ENCODE peak calls at places on chromosome 11, in eight cellular contexts. J is IMR-90; Q is AG09309; O is CD8-positive, alpha-beta memory T cell; C is heart left ventricle; K is H7; A is esophagus squamous epithelium; M is mucosa of descending colon. X is an unnamed sample.

GRCh38 chr11:93067881-93068390 is 98.5 kb downstream of the MTNR1B start:
- DNase-seq in A (no peak), Q (no peak), O (no peak), J (no peak), M (no peak), K (no peak), C (no peak), X (no peak)

GRCh38 chr11:103878646-103879045 is 157.8 kb upstream of the DDI1 start:
- DNase-seq in Q (no peak), O (no peak), J (no peak), M (no peak), A (no peak), K (no peak), C (no peak), X (peak; percentile 7)

GRCh38 chr11:72574046-72574445 is 100.2 kb downstream of the PDE2A start:
- DNase-seq in A (no peak), K (no peak), M (no peak), O (no peak), Q (no peak), C (no peak), J (no peak), X (no peak)

GRCh38 chr11:123585206-123585605 is 69.2 kb downstream of the SCN3B start:
- DNase-seq in C (no peak), K (no peak), J (no peak), M (peak; percentile 28), Q (no peak), O (no peak), A (no peak), X (no peak)

GRCh38 chr11:100777118-100777517 is 90.0 kb downstream of the ARHGAP42 start:
- DNase-seq in C (no peak), Q (no peak), J (no peak), A (no peak), M (peak; percentile 27), K (no peak), O (no peak), X (no peak)

GRCh38 chr11:106794058-106794457 is 224.2 kb downstream of the GUCY1A2 start:
- DNase-seq in A (no peak), J (no peak), O (no peak), Q (no peak), M (no peak), C (no peak), K (no peak), X (no peak)

GRCh38 chr11:697811-698311 is 2.2 kb downstream of the TMEM80 start:
- DNase-seq in J (peak; percentile 76), Q (no peak), C (no peak), M (no peak), K (peak; percentile 31), A (no peak), O (no peak), X (no peak)

GRCh38 chr11:95450547-95451123 is 219.6 kb upstream of the SESN3 start:
- DNase-seq in J (peak; percentile 31), M (no peak), K (no peak), C (peak; percentile 37), Q (peak; percentile 5), O (no peak), A (no peak), X (no peak)

GRCh38 chr11:8872017-8872416 is 39.0 kb upstream of the AKIP1 start:
- DNase-seq in J (no peak), O (no peak), K (no peak), A (no peak), M (no peak), Q (no peak), C (no peak), X (no peak)

GRCh38 chr11:63635762-63636465 is 21.7 kb upstream of the PLAAT3 start:
- DNase-seq in K (peak; percentile 83), Q (no peak), M (peak; percentile 72), A (no peak), J (peak; percentile 63), O (peak; percentile 78), C (peak; percentile 33), X (peak; percentile 76)

GRCh38 chr11:121039971-121040613 is 16.2 kb downstream of the TBCEL start:
- DNase-seq in J (no peak), O (no peak), M (no peak), K (no peak), C (no peak), Q (no peak), A (no peak), X (no peak)

GRCh38 chr11:80523057-80523456 is 1082.2 kb upstream of the TENM4 start:
- DNase-seq in A (no peak), Q (no peak), M (no peak), K (no peak), J (no peak), C (no peak), O (no peak), X (no peak)

GRCh38 chr11:14184548-14184947 is 174.4 kb downstream of the RRAS2 start:
- DNase-seq in M (no peak), Q (no peak), C (peak; percentile 13), O (no peak), K (no peak), A (no peak), J (no peak), X (no peak)

GRCh38 chr11:126007263-126007662 is 55.4 kb downstream of the CDON start:
- DNase-seq in O (no peak), M (peak; percentile 12), K (no peak), Q (peak; percentile 28), J (peak; percentile 35), A (no peak), C (no peak), X (no peak)

GRCh38 chr11:133137270-133137669 is 395.0 kb downstream of the OPCML start:
- DNase-seq in K (no peak), C (no peak), Q (no peak), O (no peak), J (no peak), A (no peak), M (no peak), X (no peak)

GRCh38 chr11:106091480-106092123 is 14.1 kb downstream of the AASDHPPT start:
- DNase-seq in O (no peak), Q (peak; percentile 41), J (peak; percentile 88), A (no peak), M (no peak), K (no peak), C (no peak), X (no peak)

GRCh38 chr11:27501102-27501501 is 5.5 kb downstream of the LIN7C start:
- DNase-seq in Q (no peak), J (no peak), M (no peak), O (no peak), A (no peak), C (no peak), K (no peak), X (no peak)

GRCh38 chr11:40170076-40170475 is 1289.4 kb downstream of the LRRC4C start:
- DNase-seq in K (no peak), O (no peak), C (no peak), J (no peak), M (no peak), A (no peak), Q (no peak), X (no peak)

GRCh38 chr11:119262668-119263351 is 54.1 kb downstream of the MCAM start:
- DNase-seq in O (no peak), M (no peak), C (no peak), A (no peak), J (peak; percentile 57), K (no peak), Q (no peak), X (peak; percentile 80)

GRCh38 chr11:96464695-96465307 is 75.0 kb downstream of the JRKL start:
- DNase-seq in A (no peak), Q (peak; percentile 55), M (peak; percentile 6), J (peak; percentile 78), K (peak; percentile 68), O (no peak), C (peak; percentile 12), X (peak; percentile 80)

GRCh38 chr11:92388380-92388779 is 163.8 kb downstream of the FAT3 start:
- DNase-seq in O (no peak), A (no peak), C (no peak), K (no peak), Q (no peak), M (no peak), J (no peak), X (no peak)

GRCh38 chr11:4105916-4106315 is 11.3 kb downstream of the RRM1 start:
- DNase-seq in C (no peak), A (no peak), Q (no peak), M (no peak), K (no peak), O (no peak), J (no peak), X (no peak)

GRCh38 chr11:132405728-132406127 is 1035.3 kb downstream of the NTM start:
- DNase-seq in Q (no peak), J (no peak), M (no peak), C (no peak), A (no peak), O (no peak), K (peak; percentile 77), X (no peak)

GRCh38 chr11:44315947-44316387 is 6.0 kb upstream of the ALX4 start:
- DNase-seq in C (no peak), O (no peak), Q (no peak), M (no peak), K (peak; percentile 81), J (peak; percentile 22), A (no peak), X (no peak)
- H3K4me3 ChIP-seq in C (peak overlapping the region; percentile 43), O (no peak overlapping the region), Q (peak overlapping the region; percentile 34), M (no peak overlapping the region), K (peak overlapping the region; percentile 24), J (no peak overlapping the region), A (no peak overlapping the region), X (no peak overlapping the region)

DNA sequence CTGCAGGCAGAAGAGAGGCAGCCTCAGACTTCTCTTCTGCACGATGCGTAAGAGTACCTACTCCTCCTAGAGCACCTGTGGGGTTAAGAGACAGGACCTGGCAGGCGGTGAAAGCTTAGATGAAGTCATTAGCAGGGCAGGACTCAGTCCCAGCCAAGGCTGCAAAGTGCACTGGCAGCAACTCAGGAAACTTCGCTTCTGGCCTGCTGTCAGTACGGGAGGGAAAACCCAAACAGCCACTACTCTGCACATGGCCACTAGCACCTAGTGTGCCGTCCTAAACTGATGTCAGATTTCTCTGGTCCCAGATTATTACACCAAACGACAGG is 8.8 kb upstream of the KLHL35 start:
- DNase-seq in J (no peak), C (no peak), K (no peak), M (no peak), A (no peak), Q (no peak), O (no peak), X (no peak)
- H3K4me3 ChIP-seq in J (no peak overlapping the region), C (no peak overlapping the region), K (no peak overlapping the region), M (no peak overlapping the region), A (no peak overlapping the region), Q (no peak overlapping the region), O (no peak overlapping the region), X (no peak overlapping the region)

DNA sequence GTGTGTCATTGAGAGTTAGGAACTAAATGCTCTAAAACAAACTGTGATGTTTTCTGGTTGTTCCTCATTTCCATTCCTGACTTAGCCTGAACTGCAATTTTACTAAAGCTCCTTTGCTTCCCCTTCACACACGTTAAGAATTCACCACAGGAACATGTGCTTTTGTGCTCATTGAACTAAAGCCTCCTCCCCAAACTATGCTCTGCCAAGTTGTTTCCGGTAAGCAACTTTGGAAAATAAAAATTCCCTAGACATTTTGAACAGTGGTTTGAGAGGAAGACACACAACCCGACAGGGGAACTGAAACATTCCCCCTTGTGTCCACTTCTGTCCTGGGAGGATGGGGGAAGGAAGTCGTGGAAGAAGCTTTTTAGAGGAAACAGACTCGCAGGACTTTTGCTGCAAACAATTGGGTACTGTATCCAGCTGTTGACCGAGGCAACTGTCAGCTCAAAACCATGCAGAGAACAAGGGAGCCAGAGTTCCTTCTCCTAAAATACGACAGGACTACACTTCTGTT is 66.9 kb downstream of the GAB2 start:
- DNase-seq in A (no peak), J (peak; percentile 47), Q (no peak), O (no peak), K (no peak), C (peak; percentile 70), M (peak; percentile 24), X (peak; percentile 90)
- H3K4me3 ChIP-seq in A (no peak overlapping the region), J (peak overlapping the region; percentile 5), Q (no peak overlapping the region), O (no peak overlapping the region), K (no peak overlapping the region), C (peak overlapping the region; percentile 39), M (no peak overlapping the region), X (peak overlapping the region; percentile 62)

GRCh38 chr11:22192642-22193347 is at the start of gene ANO5:
- DNase-seq in O (no peak), C (peak; percentile 81), M (peak; percentile 81), Q (no peak), J (no peak), A (no peak), K (peak; percentile 88), X (no peak)
- H3K4me3 ChIP-seq in O (no peak within 1 kb of the TSS), C (peak within 1 kb of the TSS; percentile 73), M (peak within 1 kb of the TSS; percentile 15), Q (no peak within 1 kb of the TSS), J (no peak within 1 kb of the TSS), A (peak within 1 kb of the TSS; percentile 35), K (peak within 1 kb of the TSS; percentile 86), X (no peak within 1 kb of the TSS)

X was measured in NB4.